ENCODE peak calls at places on chromosomes 12 and 14, in seven cellular contexts. One of them, this sample, is unnamed.

GRCh38 chr12:130169256-130169655 is 7.0 kb downstream of the FZD10 start:
- DNase-seq in GM12864: no peak
- DNase-seq in uterus: no peak
- DNase-seq in nephron progenitor cell: no peak
- DNase-seq in A673: no peak
- DNase-seq in lower leg skin: no peak
- DNase-seq in HFFc6: no peak
- DNase-seq in this sample: no peak

GRCh38 chr14:72781476-72782181 is 112.3 kb downstream of the DPF3 start:
- DNase-seq in uterus: no peak
- DNase-seq in lower leg skin: no peak
- DNase-seq in GM12864: no peak
- DNase-seq in HFFc6: peak
- DNase-seq in nephron progenitor cell: no peak
- DNase-seq in A673: no peak
- DNase-seq in this sample: peak

GRCh38 chr14:51852541-51852940 is 7.9 kb upstream of the GNG2 start:
- DNase-seq in A673: no peak
- DNase-seq in HFFc6: no peak
- DNase-seq in nephron progenitor cell: no peak
- DNase-seq in uterus: no peak
- DNase-seq in lower leg skin: no peak
- DNase-seq in GM12864: no peak
- DNase-seq in this sample: no peak

GRCh38 chr14:56081139-56081538 is 37.1 kb upstream of the PELI2 start:
- DNase-seq in uterus: no peak
- DNase-seq in A673: no peak
- DNase-seq in HFFc6: no peak
- DNase-seq in lower leg skin: no peak
- DNase-seq in GM12864: no peak
- DNase-seq in nephron progenitor cell: no peak
- DNase-seq in this sample: no peak

GRCh38 chr14:97408937-97409860 is 612.0 kb downstream of the VRK1 start:
- DNase-seq in A673: peak
- DNase-seq in GM12864: peak
- DNase-seq in nephron progenitor cell: no peak
- DNase-seq in HFFc6: no peak
- DNase-seq in uterus: no peak
- DNase-seq in lower leg skin: no peak
- DNase-seq in this sample: no peak

GRCh38 chr14:55645845-55646832 is 66.1 kb downstream of the KTN1 start:
- DNase-seq in nephron progenitor cell: no peak
- DNase-seq in HFFc6: no peak
- DNase-seq in A673: no peak
- DNase-seq in uterus: no peak
- DNase-seq in lower leg skin: no peak
- DNase-seq in GM12864: no peak
- DNase-seq in this sample: no peak

GRCh38 chr12:58254463-58254862 is 313.1 kb downstream of the ATP23 start:
- DNase-seq in nephron progenitor cell: no peak
- DNase-seq in A673: no peak
- DNase-seq in uterus: no peak
- DNase-seq in HFFc6: no peak
- DNase-seq in GM12864: no peak
- DNase-seq in lower leg skin: no peak
- DNase-seq in this sample: peak

GRCh38 chr14:69036757-69037506 is 57.8 kb upstream of the ACTN1 start:
- DNase-seq in lower leg skin: no peak
- DNase-seq in GM12864: no peak
- DNase-seq in uterus: no peak
- DNase-seq in HFFc6: no peak
- DNase-seq in nephron progenitor cell: no peak
- DNase-seq in A673: no peak
- DNase-seq in this sample: no peak

GRCh38 chr14:74610199-74610865 is 1.7 kb downstream of the LTBP2 start:
- DNase-seq in lower leg skin: no peak
- DNase-seq in nephron progenitor cell: no peak
- DNase-seq in A673: no peak
- DNase-seq in HFFc6: no peak
- DNase-seq in uterus: no peak
- DNase-seq in GM12864: no peak
- DNase-seq in this sample: no peak

GRCh38 chr14:98704441-98704840 is 567.6 kb downstream of the BCL11B start:
- DNase-seq in A673: peak
- DNase-seq in HFFc6: no peak
- DNase-seq in uterus: no peak
- DNase-seq in GM12864: no peak
- DNase-seq in lower leg skin: no peak
- DNase-seq in nephron progenitor cell: no peak
- DNase-seq in this sample: no peak

GRCh38 chr14:67068246-67068645 is 121.0 kb upstream of the GARIN2 start:
- DNase-seq in lower leg skin: no peak
- DNase-seq in GM12864: no peak
- DNase-seq in nephron progenitor cell: no peak
- DNase-seq in uterus: no peak
- DNase-seq in A673: no peak
- DNase-seq in HFFc6: no peak
- DNase-seq in this sample: no peak

GRCh38 chr14:68814376-68815287 is 21.8 kb upstream of the ZFP36L1 start:
- DNase-seq in A673: peak
- DNase-seq in GM12864: no peak
- DNase-seq in HFFc6: no peak
- DNase-seq in uterus: no peak
- DNase-seq in nephron progenitor cell: peak
- DNase-seq in lower leg skin: no peak
- DNase-seq in this sample: no peak

GRCh38 chr12:104121001-104121400 is 17.0 kb downstream of the NFYB start:
- DNase-seq in nephron progenitor cell: no peak
- DNase-seq in lower leg skin: no peak
- DNase-seq in A673: no peak
- DNase-seq in uterus: no peak
- DNase-seq in HFFc6: peak
- DNase-seq in GM12864: no peak
- DNase-seq in this sample: no peak

GRCh38 chr12:41663487-41664258 is 475.6 kb downstream of the PDZRN4 start:
- DNase-seq in A673: peak
- DNase-seq in GM12864: no peak
- DNase-seq in nephron progenitor cell: no peak
- DNase-seq in HFFc6: no peak
- DNase-seq in lower leg skin: no peak
- DNase-seq in uterus: no peak
- DNase-seq in this sample: no peak

GRCh38 chr12:58757422-58757821 is 162.9 kb downstream of the LRIG3 start:
- DNase-seq in nephron progenitor cell: no peak
- DNase-seq in uterus: no peak
- DNase-seq in A673: no peak
- DNase-seq in HFFc6: peak
- DNase-seq in lower leg skin: no peak
- DNase-seq in GM12864: no peak
- DNase-seq in this sample: no peak

GRCh38 chr12:66132408-66132807 is 1.9 kb upstream of the LLPH start:
- DNase-seq in nephron progenitor cell: no peak
- DNase-seq in lower leg skin: no peak
- DNase-seq in HFFc6: peak
- DNase-seq in GM12864: no peak
- DNase-seq in A673: peak
- DNase-seq in uterus: no peak
- DNase-seq in this sample: no peak

GRCh38 chr12:45130881-45131281 is 80.0 kb upstream of the DBX2 start:
- DNase-seq in GM12864: peak
- DNase-seq in uterus: peak
- DNase-seq in HFFc6: peak
- DNase-seq in lower leg skin: peak
- DNase-seq in nephron progenitor cell: peak
- DNase-seq in A673: peak
- DNase-seq in this sample: no peak

GRCh38 chr14:77630111-77630510 is 13.7 kb upstream of the SPTLC2 start:
- DNase-seq in GM12864: no peak
- DNase-seq in nephron progenitor cell: no peak
- DNase-seq in A673: no peak
- DNase-seq in uterus: no peak
- DNase-seq in HFFc6: no peak
- DNase-seq in lower leg skin: no peak
- DNase-seq in this sample: no peak

GRCh38 chr14:81315344-81315743 is 84.8 kb downstream of the STON2 start:
- DNase-seq in A673: no peak
- DNase-seq in HFFc6: no peak
- DNase-seq in uterus: no peak
- DNase-seq in GM12864: no peak
- DNase-seq in nephron progenitor cell: peak
- DNase-seq in lower leg skin: no peak
- DNase-seq in this sample: no peak

GRCh38 chr12:122023339-122024131 is 1.9 kb downstream of the BCL7A start:
- DNase-seq in nephron progenitor cell: peak
- DNase-seq in HFFc6: peak
- DNase-seq in uterus: peak
- DNase-seq in A673: peak
- DNase-seq in GM12864: no peak
- DNase-seq in lower leg skin: peak
- DNase-seq in this sample: peak

GRCh38 chr12:120249875-120250795 is 15.4 kb downstream of the PXN start:
- DNase-seq in nephron progenitor cell: no peak
- DNase-seq in HFFc6: no peak
- DNase-seq in GM12864: peak
- DNase-seq in lower leg skin: peak
- DNase-seq in A673: no peak
- DNase-seq in uterus: peak
- DNase-seq in this sample: no peak

GRCh38 chr12:91074068-91074819 is 16.4 kb upstream of the KERA start:
- DNase-seq in lower leg skin: no peak
- DNase-seq in HFFc6: no peak
- DNase-seq in A673: no peak
- DNase-seq in GM12864: no peak
- DNase-seq in uterus: no peak
- DNase-seq in nephron progenitor cell: no peak
- DNase-seq in this sample: no peak

DNA sequence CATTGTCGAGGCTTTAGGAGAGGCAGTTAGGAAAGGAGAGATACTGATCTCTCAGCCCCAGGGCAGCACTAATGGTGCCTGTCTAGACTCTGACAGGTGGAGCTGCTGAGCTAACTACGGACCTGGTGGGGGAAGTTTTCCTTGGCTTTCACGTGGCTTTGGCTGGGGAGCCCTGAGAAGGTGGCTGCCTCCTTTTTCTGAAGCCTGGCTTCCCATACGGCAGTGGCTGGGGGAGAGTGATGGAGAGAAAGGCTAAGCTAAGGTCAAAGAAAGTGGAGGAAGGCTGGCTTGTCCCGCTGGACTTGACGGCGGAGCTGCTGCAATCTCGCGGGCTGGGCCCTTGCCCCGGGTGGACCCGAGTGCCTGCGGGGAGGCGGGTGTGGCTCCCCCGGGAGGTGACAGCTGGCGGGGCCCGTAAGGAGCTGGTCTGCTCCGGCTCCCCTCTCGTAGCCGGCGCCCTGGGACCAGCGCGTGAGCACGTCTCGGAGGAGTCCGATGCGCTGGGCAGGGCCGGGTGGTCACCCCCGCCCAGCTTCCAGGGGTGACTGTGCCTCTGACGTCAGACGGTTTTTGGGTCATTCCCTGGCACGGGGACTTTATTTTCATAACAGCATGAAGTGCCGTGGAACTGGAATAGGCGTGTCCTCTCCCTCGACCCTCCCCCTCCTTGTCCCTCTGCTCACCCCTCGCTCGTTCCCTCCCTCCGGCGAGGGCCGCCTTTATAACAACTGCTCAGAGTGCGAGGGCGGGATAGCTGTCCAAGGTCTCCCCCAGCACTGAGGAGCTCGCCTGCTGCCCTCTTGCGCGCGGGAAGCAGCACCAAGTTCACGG is at the start of gene GPRC5A:
- DNase-seq in HFFc6: peak
- DNase-seq in lower leg skin: peak
- DNase-seq in nephron progenitor cell: peak
- DNase-seq in uterus: peak
- DNase-seq in GM12864: no peak
- DNase-seq in A673: peak
- DNase-seq in this sample: peak
- TF ChIP-seq CTCF in HFFc6: peak
- TF ChIP-seq CTCF in lower leg skin: no peak
- TF ChIP-seq CTCF in nephron progenitor cell: no peak
- TF ChIP-seq CTCF in uterus: peak
- TF ChIP-seq CTCF in GM12864: no peak
- TF ChIP-seq CTCF in A673: peak
- TF ChIP-seq CTCF in this sample: no peak

DNA sequence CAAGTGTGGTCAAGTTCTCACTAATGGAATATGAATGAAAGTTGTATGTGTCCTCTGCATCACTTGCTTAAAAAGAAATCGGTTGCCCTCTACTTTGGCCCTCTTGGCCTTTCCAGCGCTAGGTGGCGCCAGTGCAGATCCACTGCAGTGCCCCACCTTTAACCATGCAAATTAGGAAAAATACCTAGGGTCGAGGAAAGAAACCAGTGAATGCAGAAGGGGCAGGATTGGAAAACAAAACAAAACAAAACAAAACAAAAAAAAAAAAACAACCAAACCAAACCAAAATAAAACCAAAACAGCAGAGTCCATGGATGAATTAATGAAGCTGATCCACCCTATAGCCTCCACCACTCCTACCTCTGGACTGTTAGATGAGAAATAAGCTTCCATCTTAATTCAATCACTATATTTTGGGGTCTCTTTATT is 12.9 kb upstream of the NEMF start:
- DNase-seq in GM12864: no peak
- DNase-seq in HFFc6: peak
- DNase-seq in uterus: peak
- DNase-seq in lower leg skin: peak
- DNase-seq in A673: peak
- DNase-seq in nephron progenitor cell: peak
- DNase-seq in this sample: peak
- TF ChIP-seq CTCF in GM12864: peak
- TF ChIP-seq CTCF in HFFc6: peak
- TF ChIP-seq CTCF in uterus: peak
- TF ChIP-seq CTCF in lower leg skin: no peak
- TF ChIP-seq CTCF in A673: peak
- TF ChIP-seq CTCF in nephron progenitor cell: peak
- TF ChIP-seq CTCF in this sample: peak

GRCh38 chr12:113135178-113136127 is at the start of gene RASAL1:
- DNase-seq in uterus: no peak
- DNase-seq in nephron progenitor cell: peak
- DNase-seq in HFFc6: no peak
- DNase-seq in A673: peak
- DNase-seq in lower leg skin: peak
- DNase-seq in GM12864: no peak
- DNase-seq in this sample: no peak
- TF ChIP-seq CTCF in uterus: no peak
- TF ChIP-seq CTCF in nephron progenitor cell: peak
- TF ChIP-seq CTCF in HFFc6: peak
- TF ChIP-seq CTCF in A673: peak
- TF ChIP-seq CTCF in lower leg skin: no peak
- TF ChIP-seq CTCF in GM12864: peak
- TF ChIP-seq CTCF in this sample: no peak

DNA sequence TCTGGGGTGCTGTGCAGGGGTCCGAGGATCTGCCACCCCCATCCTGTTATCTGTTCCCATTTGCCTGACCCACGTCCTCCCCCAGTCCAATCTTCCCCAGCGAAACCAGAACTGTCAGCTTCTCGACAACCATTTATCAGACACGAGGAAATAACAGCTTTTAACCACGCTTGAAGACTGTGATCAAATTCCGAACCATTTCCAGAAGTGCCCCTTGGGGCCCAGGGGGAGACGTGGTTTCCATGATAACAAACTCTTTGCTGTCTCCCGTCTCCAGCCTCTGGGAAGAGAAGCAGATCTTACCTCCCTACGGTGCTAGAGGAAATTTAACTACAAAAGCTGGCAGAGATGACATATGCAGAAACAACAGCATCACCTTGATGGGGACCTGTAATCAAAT is 35.1 kb upstream of the SRRM4 start:
- DNase-seq in A673: no peak
- DNase-seq in uterus: no peak
- DNase-seq in HFFc6: no peak
- DNase-seq in lower leg skin: no peak
- DNase-seq in GM12864: no peak
- DNase-seq in nephron progenitor cell: no peak
- DNase-seq in this sample: no peak
- TF ChIP-seq CTCF in A673: no peak
- TF ChIP-seq CTCF in uterus: no peak
- TF ChIP-seq CTCF in HFFc6: no peak
- TF ChIP-seq CTCF in lower leg skin: no peak
- TF ChIP-seq CTCF in GM12864: no peak
- TF ChIP-seq CTCF in nephron progenitor cell: no peak
- TF ChIP-seq CTCF in this sample: no peak